ENCODE peak calls at places on chromosomes 5 and 9, in four cellular contexts. One of them, this sample, is unnamed.

GRCh38 chr5:98072921-98073320 is 700.5 kb upstream of the RGMB start:
- ATAC-seq in activated naive CD4-positive, alpha-beta T cell treated with anti-CD3 and anti-CD28 coated beads, Interleukin-2, amount 50 U/mL, for 72 hours: no peak
- ATAC-seq in activated CD4-positive, alpha-beta T cell treated with anti-CD3 and anti-CD28 coated beads for 36 hours: no peak
- ATAC-seq in heart left ventricle: no peak
- ATAC-seq in this sample: no peak

GRCh38 chr5:115068239-115069086 is 101.2 kb downstream of the TRIM36 start:
- ATAC-seq in activated naive CD4-positive, alpha-beta T cell treated with anti-CD3 and anti-CD28 coated beads, Interleukin-2, amount 50 U/mL, for 72 hours: peak; percentile 74
- ATAC-seq in activated CD4-positive, alpha-beta T cell treated with anti-CD3 and anti-CD28 coated beads for 36 hours: peak; percentile 91
- ATAC-seq in heart left ventricle: no peak
- ATAC-seq in this sample: peak; percentile 83

GRCh38 chr5:139975306-139975705 is 67.8 kb downstream of the NRG2 start:
- ATAC-seq in activated naive CD4-positive, alpha-beta T cell treated with anti-CD3 and anti-CD28 coated beads, Interleukin-2, amount 50 U/mL, for 72 hours: no peak
- ATAC-seq in activated CD4-positive, alpha-beta T cell treated with anti-CD3 and anti-CD28 coated beads for 36 hours: no peak
- ATAC-seq in heart left ventricle: peak; percentile 56
- ATAC-seq in this sample: no peak

GRCh38 chr9:75903785-75904360 is 13.4 kb downstream of the PCSK5 start:
- ATAC-seq in activated naive CD4-positive, alpha-beta T cell treated with anti-CD3 and anti-CD28 coated beads, Interleukin-2, amount 50 U/mL, for 72 hours: peak; percentile 93
- ATAC-seq in activated CD4-positive, alpha-beta T cell treated with anti-CD3 and anti-CD28 coated beads for 36 hours: peak; percentile 89
- ATAC-seq in heart left ventricle: peak; percentile 43
- ATAC-seq in this sample: peak; percentile 89

GRCh38 chr5:160188968-160189319 is 40.4 kb upstream of the FABP6 start:
- ATAC-seq in activated naive CD4-positive, alpha-beta T cell treated with anti-CD3 and anti-CD28 coated beads, Interleukin-2, amount 50 U/mL, for 72 hours: no peak
- ATAC-seq in activated CD4-positive, alpha-beta T cell treated with anti-CD3 and anti-CD28 coated beads for 36 hours: no peak
- ATAC-seq in heart left ventricle: no peak
- ATAC-seq in this sample: no peak

GRCh38 chr9:1366300-1366699 is 316.1 kb downstream of the DMRT2 start:
- ATAC-seq in activated naive CD4-positive, alpha-beta T cell treated with anti-CD3 and anti-CD28 coated beads, Interleukin-2, amount 50 U/mL, for 72 hours: peak; percentile 83
- ATAC-seq in activated CD4-positive, alpha-beta T cell treated with anti-CD3 and anti-CD28 coated beads for 36 hours: peak; percentile 23
- ATAC-seq in heart left ventricle: no peak
- ATAC-seq in this sample: peak; percentile 74

GRCh38 chr9:108035485-108035884 is 545.9 kb upstream of the KLF4 start:
- ATAC-seq in activated naive CD4-positive, alpha-beta T cell treated with anti-CD3 and anti-CD28 coated beads, Interleukin-2, amount 50 U/mL, for 72 hours: no peak
- ATAC-seq in activated CD4-positive, alpha-beta T cell treated with anti-CD3 and anti-CD28 coated beads for 36 hours: no peak
- ATAC-seq in heart left ventricle: peak; percentile 39
- ATAC-seq in this sample: no peak

GRCh38 chr9:115900698-115901097 is 252.9 kb upstream of the PAPPA start:
- ATAC-seq in activated naive CD4-positive, alpha-beta T cell treated with anti-CD3 and anti-CD28 coated beads, Interleukin-2, amount 50 U/mL, for 72 hours: no peak
- ATAC-seq in activated CD4-positive, alpha-beta T cell treated with anti-CD3 and anti-CD28 coated beads for 36 hours: no peak
- ATAC-seq in heart left ventricle: no peak
- ATAC-seq in this sample: no peak

GRCh38 chr9:108040783-108041182 is 551.2 kb upstream of the KLF4 start:
- ATAC-seq in activated naive CD4-positive, alpha-beta T cell treated with anti-CD3 and anti-CD28 coated beads, Interleukin-2, amount 50 U/mL, for 72 hours: no peak
- ATAC-seq in activated CD4-positive, alpha-beta T cell treated with anti-CD3 and anti-CD28 coated beads for 36 hours: no peak
- ATAC-seq in heart left ventricle: peak; percentile 34
- ATAC-seq in this sample: no peak

GRCh38 chr9:99954108-99954507 is 47.7 kb downstream of the STX17 start:
- ATAC-seq in activated naive CD4-positive, alpha-beta T cell treated with anti-CD3 and anti-CD28 coated beads, Interleukin-2, amount 50 U/mL, for 72 hours: peak; percentile 68
- ATAC-seq in activated CD4-positive, alpha-beta T cell treated with anti-CD3 and anti-CD28 coated beads for 36 hours: no peak
- ATAC-seq in heart left ventricle: no peak
- ATAC-seq in this sample: peak; percentile 37

GRCh38 chr9:26221295-26221694 is 543.1 kb upstream of the TUSC1 start:
- ATAC-seq in activated naive CD4-positive, alpha-beta T cell treated with anti-CD3 and anti-CD28 coated beads, Interleukin-2, amount 50 U/mL, for 72 hours: no peak
- ATAC-seq in activated CD4-positive, alpha-beta T cell treated with anti-CD3 and anti-CD28 coated beads for 36 hours: no peak
- ATAC-seq in heart left ventricle: no peak
- ATAC-seq in this sample: no peak

GRCh38 chr5:124660229-124661093 is 86.0 kb downstream of the ZNF608 start:
- ATAC-seq in activated naive CD4-positive, alpha-beta T cell treated with anti-CD3 and anti-CD28 coated beads, Interleukin-2, amount 50 U/mL, for 72 hours: no peak
- ATAC-seq in activated CD4-positive, alpha-beta T cell treated with anti-CD3 and anti-CD28 coated beads for 36 hours: no peak
- ATAC-seq in heart left ventricle: no peak
- ATAC-seq in this sample: no peak

GRCh38 chr9:76369583-76369982 is 24.6 kb downstream of the RFK start:
- ATAC-seq in activated naive CD4-positive, alpha-beta T cell treated with anti-CD3 and anti-CD28 coated beads, Interleukin-2, amount 50 U/mL, for 72 hours: no peak
- ATAC-seq in activated CD4-positive, alpha-beta T cell treated with anti-CD3 and anti-CD28 coated beads for 36 hours: no peak
- ATAC-seq in heart left ventricle: no peak
- ATAC-seq in this sample: no peak

GRCh38 chr9:69047331-69047730 is 11.8 kb downstream of the FXN start:
- ATAC-seq in activated naive CD4-positive, alpha-beta T cell treated with anti-CD3 and anti-CD28 coated beads, Interleukin-2, amount 50 U/mL, for 72 hours: no peak
- ATAC-seq in activated CD4-positive, alpha-beta T cell treated with anti-CD3 and anti-CD28 coated beads for 36 hours: no peak
- ATAC-seq in heart left ventricle: no peak
- ATAC-seq in this sample: no peak

GRCh38 chr9:75438716-75439115 is 350.4 kb downstream of the OSTF1 start:
- ATAC-seq in activated naive CD4-positive, alpha-beta T cell treated with anti-CD3 and anti-CD28 coated beads, Interleukin-2, amount 50 U/mL, for 72 hours: no peak
- ATAC-seq in activated CD4-positive, alpha-beta T cell treated with anti-CD3 and anti-CD28 coated beads for 36 hours: no peak
- ATAC-seq in heart left ventricle: no peak
- ATAC-seq in this sample: no peak

GRCh38 chr5:81212211-81212687 is 20.9 kb upstream of the CKMT2 start:
- ATAC-seq in activated naive CD4-positive, alpha-beta T cell treated with anti-CD3 and anti-CD28 coated beads, Interleukin-2, amount 50 U/mL, for 72 hours: no peak
- ATAC-seq in activated CD4-positive, alpha-beta T cell treated with anti-CD3 and anti-CD28 coated beads for 36 hours: peak; percentile 49
- ATAC-seq in heart left ventricle: no peak
- ATAC-seq in this sample: peak; percentile 54

GRCh38 chr5:13143630-13144029 is 800.9 kb downstream of the DNAH5 start:
- ATAC-seq in activated naive CD4-positive, alpha-beta T cell treated with anti-CD3 and anti-CD28 coated beads, Interleukin-2, amount 50 U/mL, for 72 hours: no peak
- ATAC-seq in activated CD4-positive, alpha-beta T cell treated with anti-CD3 and anti-CD28 coated beads for 36 hours: no peak
- ATAC-seq in heart left ventricle: no peak
- ATAC-seq in this sample: no peak

GRCh38 chr5:108857905-108858304 is 110.2 kb downstream of the FER start:
- ATAC-seq in activated naive CD4-positive, alpha-beta T cell treated with anti-CD3 and anti-CD28 coated beads, Interleukin-2, amount 50 U/mL, for 72 hours: no peak
- ATAC-seq in activated CD4-positive, alpha-beta T cell treated with anti-CD3 and anti-CD28 coated beads for 36 hours: no peak
- ATAC-seq in heart left ventricle: no peak
- ATAC-seq in this sample: no peak

GRCh38 chr5:66981705-66982387 is 214.8 kb downstream of the CD180 start:
- ATAC-seq in activated naive CD4-positive, alpha-beta T cell treated with anti-CD3 and anti-CD28 coated beads, Interleukin-2, amount 50 U/mL, for 72 hours: no peak
- ATAC-seq in activated CD4-positive, alpha-beta T cell treated with anti-CD3 and anti-CD28 coated beads for 36 hours: no peak
- ATAC-seq in heart left ventricle: peak; percentile 16
- ATAC-seq in this sample: no peak

GRCh38 chr5:158917731-158918130 is 182.0 kb downstream of the EBF1 start:
- ATAC-seq in activated naive CD4-positive, alpha-beta T cell treated with anti-CD3 and anti-CD28 coated beads, Interleukin-2, amount 50 U/mL, for 72 hours: no peak
- ATAC-seq in activated CD4-positive, alpha-beta T cell treated with anti-CD3 and anti-CD28 coated beads for 36 hours: no peak
- ATAC-seq in heart left ventricle: peak; percentile 82
- ATAC-seq in this sample: no peak

This sample was measured in activated T-helper 17 cell treated with anti-CD3 and anti-CD28 coated beads, Interleukin-2, amount 50 U/mL, for 72 hours.